ENCODE peak calls at places on chromosomes 2 and 18, in eight cellular contexts. I, K, X, J, W, Y, B and A are unnamed samples.
A peak's percentile ranks its signal among the peaks of the same experiment; 100 is the strongest.

GRCh38 chr18:57077786-57078552 is 68.9 kb upstream of the BOD1L2 start:
- DNase-seq in I (no peak), K (no peak), X (no peak), J (no peak), W (no peak), Y (no peak), B (no peak), A (no peak)

GRCh38 chr2:67216881-67217280 is 180.3 kb upstream of the ETAA1 start:
- DNase-seq in I (no peak), K (no peak), X (no peak), J (no peak), W (no peak), Y (no peak), B (no peak), A (no peak)

GRCh38 chr2:74540291-74540690 is 10.6 kb downstream of the HTRA2 start:
- DNase-seq in I (no peak), K (no peak), X (no peak), J (peak; percentile 92), W (no peak), Y (no peak), B (no peak), A (no peak)

GRCh38 chr2:24707141-24707540 is 86.0 kb downstream of the PTRHD1 start:
- DNase-seq in I (peak; percentile 8), K (no peak), X (no peak), J (no peak), W (no peak), Y (no peak), B (no peak), A (no peak)

GRCh38 chr2:230846360-230846759 is 18.4 kb upstream of the ITM2C start:
- DNase-seq in I (no peak), K (no peak), X (no peak), J (no peak), W (no peak), Y (no peak), B (no peak), A (no peak)

GRCh38 chr2:76252704-76253103 is 542.0 kb upstream of the GCFC2 start:
- DNase-seq in I (no peak), K (no peak), X (no peak), J (no peak), W (no peak), Y (no peak), B (no peak), A (no peak)

GRCh38 chr18:43574974-43575373 is 297.7 kb upstream of the SYT4 start:
- DNase-seq in I (no peak), K (no peak), X (no peak), J (no peak), W (no peak), Y (no peak), B (no peak), A (no peak)

GRCh38 chr2:157302492-157303099 is 23.0 kb downstream of the ERMN start:
- DNase-seq in I (no peak), K (peak; percentile 38), X (peak; percentile 31), J (peak; percentile 74), W (no peak), Y (no peak), B (peak; percentile 58), A (no peak)

GRCh38 chr2:181454990-181455520 is 2.1 kb upstream of the ITGA4 start:
- DNase-seq in I (no peak), K (no peak), X (no peak), J (no peak), W (no peak), Y (no peak), B (no peak), A (no peak)

GRCh38 chr18:55306338-55306737 is 281.7 kb downstream of the TCF4 start:
- DNase-seq in I (no peak), K (no peak), X (no peak), J (no peak), W (no peak), Y (no peak), B (no peak), A (no peak)

GRCh38 chr2:56981554-56981953 is 797.8 kb downstream of the CCDC85A start:
- DNase-seq in I (no peak), K (no peak), X (peak; percentile 47), J (no peak), W (no peak), Y (no peak), B (no peak), A (no peak)

GRCh38 chr2:154307007-154307406 is 391.5 kb upstream of the KCNJ3 start:
- DNase-seq in I (no peak), K (no peak), X (no peak), J (no peak), W (no peak), Y (no peak), B (no peak), A (no peak)

GRCh38 chr2:72911256-72911655 is 6.1 kb upstream of the EMX1 start:
- DNase-seq in I (no peak), K (peak; percentile 97), X (no peak), J (no peak), W (no peak), Y (no peak), B (no peak), A (no peak)

GRCh38 chr2:237864940-237865622 is 5.7 kb downstream of the RAMP1 start:
- DNase-seq in I (no peak), K (peak; percentile 43), X (no peak), J (peak; percentile 53), W (no peak), Y (peak; percentile 40), B (no peak), A (peak; percentile 92)

GRCh38 chr18:32378705-32379104 is 92.0 kb downstream of the GAREM1 start:
- DNase-seq in I (no peak), K (peak; percentile 37), X (no peak), J (peak; percentile 78), W (no peak), Y (no peak), B (no peak), A (no peak)